ENCODE peak calls at places on chromosome 6, in six cellular contexts. One of them, this sample, is unnamed.
A peak's percentile ranks its signal among the peaks of the same experiment; 100 is the strongest.

GRCh38 chr6:37679539-37680476 is 17.9 kb downstream of the MDGA1 start:
- DNase-seq in tibial artery: no peak
- DNase-seq in CD8-positive, alpha-beta memory T cell: no peak
- DNase-seq in fibroblast of lung: no peak
- DNase-seq in cardiac muscle cell: no peak
- DNase-seq in right lobe of liver: no peak
- DNase-seq in this sample: no peak

GRCh38 chr6:117561128-117561527 is 41.2 kb downstream of the GOPC start:
- DNase-seq in tibial artery: no peak
- DNase-seq in CD8-positive, alpha-beta memory T cell: no peak
- DNase-seq in fibroblast of lung: peak; percentile 73
- DNase-seq in cardiac muscle cell: no peak
- DNase-seq in right lobe of liver: no peak
- DNase-seq in this sample: no peak

GRCh38 chr6:37897321-37897720 is 77.8 kb downstream of the ZFAND3 start:
- DNase-seq in tibial artery: no peak
- DNase-seq in CD8-positive, alpha-beta memory T cell: no peak
- DNase-seq in fibroblast of lung: peak; percentile 87
- DNase-seq in cardiac muscle cell: no peak
- DNase-seq in right lobe of liver: no peak
- DNase-seq in this sample: no peak

GRCh38 chr6:85344996-85345395 is 104.9 kb upstream of the NT5E start:
- DNase-seq in tibial artery: no peak
- DNase-seq in CD8-positive, alpha-beta memory T cell: no peak
- DNase-seq in fibroblast of lung: peak; percentile 9
- DNase-seq in cardiac muscle cell: no peak
- DNase-seq in right lobe of liver: no peak
- DNase-seq in this sample: no peak

GRCh38 chr6:136118787-136119186 is 131.3 kb downstream of the MTFR2 start:
- DNase-seq in tibial artery: no peak
- DNase-seq in CD8-positive, alpha-beta memory T cell: no peak
- DNase-seq in fibroblast of lung: no peak
- DNase-seq in cardiac muscle cell: no peak
- DNase-seq in right lobe of liver: no peak
- DNase-seq in this sample: no peak

GRCh38 chr6:106704327-106704726 is 74.9 kb downstream of the QRSL1 start:
- DNase-seq in tibial artery: no peak
- DNase-seq in CD8-positive, alpha-beta memory T cell: no peak
- DNase-seq in fibroblast of lung: no peak
- DNase-seq in cardiac muscle cell: no peak
- DNase-seq in right lobe of liver: no peak
- DNase-seq in this sample: no peak

GRCh38 chr6:44176935-44177509 is 18.4 kb downstream of the CAPN11 start:
- DNase-seq in tibial artery: no peak
- DNase-seq in CD8-positive, alpha-beta memory T cell: peak; percentile 11
- DNase-seq in fibroblast of lung: no peak
- DNase-seq in cardiac muscle cell: no peak
- DNase-seq in right lobe of liver: no peak
- DNase-seq in this sample: no peak

GRCh38 chr6:48755315-48755714 is 644.3 kb upstream of the PTCHD4 start:
- DNase-seq in tibial artery: no peak
- DNase-seq in CD8-positive, alpha-beta memory T cell: no peak
- DNase-seq in fibroblast of lung: no peak
- DNase-seq in cardiac muscle cell: no peak
- DNase-seq in right lobe of liver: no peak
- DNase-seq in this sample: no peak

GRCh38 chr6:28743271-28743789 is 180.5 kb downstream of the TRIM27 start:
- DNase-seq in tibial artery: no peak
- DNase-seq in CD8-positive, alpha-beta memory T cell: no peak
- DNase-seq in fibroblast of lung: no peak
- DNase-seq in cardiac muscle cell: no peak
- DNase-seq in right lobe of liver: no peak
- DNase-seq in this sample: no peak

GRCh38 chr6:76817429-76817828 is 645.9 kb downstream of the HTR1B start:
- DNase-seq in tibial artery: no peak
- DNase-seq in CD8-positive, alpha-beta memory T cell: no peak
- DNase-seq in fibroblast of lung: no peak
- DNase-seq in cardiac muscle cell: no peak
- DNase-seq in right lobe of liver: no peak
- DNase-seq in this sample: no peak

GRCh38 chr6:17928514-17929430 is 58.7 kb downstream of the KIF13A start:
- DNase-seq in tibial artery: no peak
- DNase-seq in CD8-positive, alpha-beta memory T cell: no peak
- DNase-seq in fibroblast of lung: peak; percentile 76
- DNase-seq in cardiac muscle cell: no peak
- DNase-seq in right lobe of liver: no peak
- DNase-seq in this sample: no peak

GRCh38 chr6:139647001-139647400 is 272.6 kb upstream of the CITED2 start:
- DNase-seq in tibial artery: no peak
- DNase-seq in CD8-positive, alpha-beta memory T cell: no peak
- DNase-seq in fibroblast of lung: no peak
- DNase-seq in cardiac muscle cell: no peak
- DNase-seq in right lobe of liver: no peak
- DNase-seq in this sample: no peak

GRCh38 chr6:140779341-140779740 is 1353.4 kb upstream of the GJE1 start:
- DNase-seq in tibial artery: no peak
- DNase-seq in CD8-positive, alpha-beta memory T cell: no peak
- DNase-seq in fibroblast of lung: peak; percentile 18
- DNase-seq in cardiac muscle cell: no peak
- DNase-seq in right lobe of liver: no peak
- DNase-seq in this sample: no peak

GRCh38 chr6:154319231-154319858 is 37.3 kb downstream of the IPCEF1 start:
- DNase-seq in tibial artery: no peak
- DNase-seq in CD8-positive, alpha-beta memory T cell: no peak
- DNase-seq in fibroblast of lung: peak; percentile 72
- DNase-seq in cardiac muscle cell: no peak
- DNase-seq in right lobe of liver: no peak
- DNase-seq in this sample: no peak

GRCh38 chr6:106560966-106561740 is 68.1 kb downstream of the RTN4IP1 start:
- DNase-seq in tibial artery: no peak
- DNase-seq in CD8-positive, alpha-beta memory T cell: no peak
- DNase-seq in fibroblast of lung: peak; percentile 58
- DNase-seq in cardiac muscle cell: no peak
- DNase-seq in right lobe of liver: no peak
- DNase-seq in this sample: no peak

GRCh38 chr6:32194388-32194787 is 1.9 kb upstream of the GPSM3 start:
- DNase-seq in tibial artery: no peak
- DNase-seq in CD8-positive, alpha-beta memory T cell: no peak
- DNase-seq in fibroblast of lung: no peak
- DNase-seq in cardiac muscle cell: no peak
- DNase-seq in right lobe of liver: no peak
- DNase-seq in this sample: no peak

GRCh38 chr6:32190946-32191677 is 1.1 kb upstream of the PBX2 start:
- DNase-seq in tibial artery: no peak
- DNase-seq in CD8-positive, alpha-beta memory T cell: no peak
- DNase-seq in fibroblast of lung: no peak
- DNase-seq in cardiac muscle cell: no peak
- DNase-seq in right lobe of liver: no peak
- DNase-seq in this sample: no peak

GRCh38 chr6:32189742-32190053 is 304 bp downstream of the PBX2 start:
- DNase-seq in tibial artery: no peak
- DNase-seq in CD8-positive, alpha-beta memory T cell: no peak
- DNase-seq in fibroblast of lung: no peak
- DNase-seq in cardiac muscle cell: no peak
- DNase-seq in right lobe of liver: peak; percentile 66
- DNase-seq in this sample: no peak

GRCh38 chr6:32190054-32190945 is at the start of gene PBX2:
- DNase-seq in tibial artery: peak; percentile 97
- DNase-seq in CD8-positive, alpha-beta memory T cell: peak; percentile 73
- DNase-seq in fibroblast of lung: peak; percentile 91
- DNase-seq in cardiac muscle cell: peak; percentile 90
- DNase-seq in right lobe of liver: peak; percentile 95
- DNase-seq in this sample: peak; percentile 86

GRCh38 chr6:32191696-32192607 is 491 bp downstream of the GPSM3 start:
- DNase-seq in tibial artery: no peak
- DNase-seq in CD8-positive, alpha-beta memory T cell: no peak
- DNase-seq in fibroblast of lung: no peak
- DNase-seq in cardiac muscle cell: no peak
- DNase-seq in right lobe of liver: peak; percentile 58
- DNase-seq in this sample: no peak
- H3K4me3 ChIP-seq in tibial artery: peak overlapping the region; percentile 30
- H3K4me3 ChIP-seq in CD8-positive, alpha-beta memory T cell: peak overlapping the region; percentile 95
- H3K4me3 ChIP-seq in fibroblast of lung: no peak overlapping the region
- H3K4me3 ChIP-seq in cardiac muscle cell: no peak overlapping the region
- H3K4me3 ChIP-seq in right lobe of liver: peak overlapping the region; percentile 6
- H3K4me3 ChIP-seq in this sample: peak overlapping the region; percentile 14

DNA sequence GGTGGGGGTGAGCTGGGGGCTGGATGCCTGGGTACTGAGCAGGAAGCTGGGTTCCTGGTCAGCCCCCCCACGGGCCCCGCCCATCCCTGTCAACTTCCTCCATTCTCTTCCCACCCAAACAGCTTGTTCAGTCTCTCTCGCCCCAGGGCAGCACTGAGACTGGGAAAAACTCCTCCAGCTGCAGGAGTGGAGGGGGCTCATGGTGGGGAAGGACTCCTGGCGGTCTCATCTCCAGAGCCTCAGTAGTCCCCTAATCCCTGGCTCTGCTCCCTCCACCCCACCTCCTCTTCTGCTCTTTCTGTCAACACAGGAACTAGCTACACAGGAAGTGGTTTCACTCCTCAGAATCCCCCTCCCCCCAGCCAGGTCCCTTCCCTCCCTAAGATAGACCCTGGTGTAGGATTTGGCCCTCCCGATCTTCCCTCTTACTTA is at the start of gene GPSM3:
- DNase-seq in tibial artery: no peak
- DNase-seq in CD8-positive, alpha-beta memory T cell: peak; percentile 45
- DNase-seq in fibroblast of lung: peak; percentile 25
- DNase-seq in cardiac muscle cell: no peak
- DNase-seq in right lobe of liver: peak; percentile 69
- DNase-seq in this sample: peak; percentile 65
- H3K27ac ChIP-seq in tibial artery: peak within 1 kb of the TSS; percentile 97
- H3K27ac ChIP-seq in CD8-positive, alpha-beta memory T cell: peak within 1 kb of the TSS; percentile 85
- H3K27ac ChIP-seq in fibroblast of lung: peak within 1 kb of the TSS; percentile 44
- H3K27ac ChIP-seq in cardiac muscle cell: peak within 1 kb of the TSS; percentile 97
- H3K27ac ChIP-seq in right lobe of liver: peak within 1 kb of the TSS; percentile 69
- H3K27ac ChIP-seq in this sample: peak within 1 kb of the TSS; percentile 98

GRCh38 chr6:7561153-7561964 is 19.9 kb downstream of the DSP start:
- DNase-seq in tibial artery: no peak
- DNase-seq in CD8-positive, alpha-beta memory T cell: no peak
- DNase-seq in fibroblast of lung: no peak
- DNase-seq in cardiac muscle cell: peak; percentile 50
- DNase-seq in right lobe of liver: peak; percentile 96
- DNase-seq in this sample: peak; percentile 18
- H3K36me3 ChIP-seq in tibial artery: no peaks in the 10 kb centered on the region
- H3K36me3 ChIP-seq in CD8-positive, alpha-beta memory T cell: no peaks in the 10 kb centered on the region
- H3K36me3 ChIP-seq in fibroblast of lung: no peaks in the 10 kb centered on the region
- H3K36me3 ChIP-seq in cardiac muscle cell: peaks cover 77% of the 10 kb centered on the region
- H3K36me3 ChIP-seq in right lobe of liver: peaks cover 28% of the 10 kb centered on the region
- H3K36me3 ChIP-seq in this sample: peaks cover 50% of the 10 kb centered on the region

DNA sequence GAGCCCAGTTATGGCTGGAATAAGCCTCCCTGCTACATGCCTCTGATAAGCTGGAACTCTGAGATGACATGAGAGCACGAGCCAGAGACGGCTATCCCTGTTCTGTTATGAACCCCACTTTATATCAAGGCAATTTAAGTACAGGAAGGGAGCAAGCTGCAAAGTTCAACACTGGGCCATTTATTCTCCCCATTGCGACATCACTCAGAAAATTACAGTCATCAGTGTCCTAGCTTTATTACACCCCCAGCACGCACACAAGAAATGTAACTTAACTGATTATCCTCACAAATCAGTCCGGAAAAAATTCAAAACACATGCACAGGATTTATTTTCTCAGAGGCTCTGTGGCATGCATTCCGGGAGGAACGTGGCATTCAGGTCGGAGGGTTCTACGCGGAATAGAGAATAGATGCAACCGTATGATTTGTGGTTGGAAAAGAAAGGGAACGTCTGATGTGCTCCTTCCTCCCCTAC is 125.4 kb upstream of the SLC2A12 start:
- DNase-seq in tibial artery: no peak
- DNase-seq in CD8-positive, alpha-beta memory T cell: no peak
- DNase-seq in fibroblast of lung: peak; percentile 56
- DNase-seq in cardiac muscle cell: no peak
- DNase-seq in right lobe of liver: no peak
- DNase-seq in this sample: no peak
- H3K4me3 ChIP-seq in tibial artery: peak overlapping the region; percentile 36
- H3K4me3 ChIP-seq in CD8-positive, alpha-beta memory T cell: peak overlapping the region; percentile 44
- H3K4me3 ChIP-seq in fibroblast of lung: peak overlapping the region; percentile 29
- H3K4me3 ChIP-seq in cardiac muscle cell: no peak overlapping the region
- H3K4me3 ChIP-seq in right lobe of liver: peak overlapping the region; percentile 31
- H3K4me3 ChIP-seq in this sample: peak overlapping the region; percentile 50

GRCh38 chr6:157392927-157393666 is 12.1 kb downstream of the ZDHHC14 start:
- DNase-seq in tibial artery: no peak
- DNase-seq in CD8-positive, alpha-beta memory T cell: no peak
- DNase-seq in fibroblast of lung: peak; percentile 73
- DNase-seq in cardiac muscle cell: peak; percentile 39
- DNase-seq in right lobe of liver: no peak
- DNase-seq in this sample: no peak
- H3K27ac ChIP-seq in tibial artery: no peak overlapping the region
- H3K27ac ChIP-seq in CD8-positive, alpha-beta memory T cell: no peak overlapping the region
- H3K27ac ChIP-seq in fibroblast of lung: no peak overlapping the region
- H3K27ac ChIP-seq in cardiac muscle cell: peak overlapping the region; percentile 83
- H3K27ac ChIP-seq in right lobe of liver: no peak overlapping the region
- H3K27ac ChIP-seq in this sample: no peak overlapping the region

DNA sequence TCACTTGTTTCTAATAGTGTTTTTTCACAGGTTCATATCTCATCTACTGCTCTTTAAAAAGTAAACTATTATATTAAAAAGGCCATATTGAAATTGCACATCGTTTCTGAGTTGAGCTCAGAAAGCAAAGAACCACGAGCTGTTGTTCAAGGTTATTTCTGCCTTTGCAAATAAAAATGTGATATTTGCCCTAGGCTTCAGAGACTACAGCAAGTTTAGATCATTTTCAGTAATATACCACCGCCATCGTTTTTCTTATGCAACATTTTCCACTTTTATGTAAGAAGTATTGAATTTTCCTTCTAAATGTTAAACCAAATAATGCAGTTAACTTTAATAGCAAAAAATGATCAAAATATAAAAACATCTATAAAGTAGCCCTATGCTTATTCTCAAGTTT is 71.1 kb downstream of the DST start:
- DNase-seq in tibial artery: no peak
- DNase-seq in CD8-positive, alpha-beta memory T cell: no peak
- DNase-seq in fibroblast of lung: no peak
- DNase-seq in cardiac muscle cell: no peak
- DNase-seq in right lobe of liver: no peak
- DNase-seq in this sample: no peak
- H3K36me3 ChIP-seq in tibial artery: peaks cover 8% of the 10 kb centered on the region
- H3K36me3 ChIP-seq in CD8-positive, alpha-beta memory T cell: no peaks in the 10 kb centered on the region
- H3K36me3 ChIP-seq in fibroblast of lung: peaks cover 6% of the 10 kb centered on the region
- H3K36me3 ChIP-seq in cardiac muscle cell: no peaks in the 10 kb centered on the region
- H3K36me3 ChIP-seq in right lobe of liver: peaks cover 13% of the 10 kb centered on the region
- H3K36me3 ChIP-seq in this sample: no peaks in the 10 kb centered on the region

GRCh38 chr6:75494290-75494689 is 690 bp upstream of the FILIP1 start:
- DNase-seq in tibial artery: no peak
- DNase-seq in CD8-positive, alpha-beta memory T cell: no peak
- DNase-seq in fibroblast of lung: no peak
- DNase-seq in cardiac muscle cell: no peak
- DNase-seq in right lobe of liver: no peak
- DNase-seq in this sample: no peak

GRCh38 chr6:75491302-75491701 is 2.3 kb downstream of the FILIP1 start:
- DNase-seq in tibial artery: no peak
- DNase-seq in CD8-positive, alpha-beta memory T cell: no peak
- DNase-seq in fibroblast of lung: no peak
- DNase-seq in cardiac muscle cell: peak; percentile 70
- DNase-seq in right lobe of liver: no peak
- DNase-seq in this sample: no peak

GRCh38 chr6:75493400-75494064 is at the start of gene FILIP1:
- DNase-seq in tibial artery: peak; percentile 81
- DNase-seq in CD8-positive, alpha-beta memory T cell: no peak
- DNase-seq in fibroblast of lung: no peak
- DNase-seq in cardiac muscle cell: peak; percentile 97
- DNase-seq in right lobe of liver: no peak
- DNase-seq in this sample: peak; percentile 86

GRCh38 chr6:75489025-75489424 is 4.6 kb downstream of the FILIP1 start:
- DNase-seq in tibial artery: no peak
- DNase-seq in CD8-positive, alpha-beta memory T cell: no peak
- DNase-seq in fibroblast of lung: peak; percentile 10
- DNase-seq in cardiac muscle cell: no peak
- DNase-seq in right lobe of liver: no peak
- DNase-seq in this sample: no peak

GRCh38 chr6:75492769-75493168 is 831 bp downstream of the FILIP1 start:
- DNase-seq in tibial artery: no peak
- DNase-seq in CD8-positive, alpha-beta memory T cell: no peak
- DNase-seq in fibroblast of lung: no peak
- DNase-seq in cardiac muscle cell: no peak
- DNase-seq in right lobe of liver: no peak
- DNase-seq in this sample: no peak
- H3K4me3 ChIP-seq in tibial artery: peak overlapping the region; percentile 50
- H3K4me3 ChIP-seq in CD8-positive, alpha-beta memory T cell: no peak overlapping the region
- H3K4me3 ChIP-seq in fibroblast of lung: no peak overlapping the region
- H3K4me3 ChIP-seq in cardiac muscle cell: peak overlapping the region; percentile 64
- H3K4me3 ChIP-seq in right lobe of liver: peak overlapping the region; percentile 12
- H3K4me3 ChIP-seq in this sample: peak overlapping the region; percentile 71

This sample was measured in heart right ventricle.